ENCODE peak calls at places on chromosomes 3 and 15, in four cellular contexts. G, D, N and T are unnamed samples.

GRCh38 chr15:71653986-71654713 is 156.2 kb upstream of the NR2E3 start:
- DNase-seq in G (no peak), D (no peak), N (no peak), T (no peak)

GRCh38 chr3:157255797-157256196 is 95.8 kb upstream of the CCNL1 start:
- DNase-seq in G (no peak), D (no peak), N (no peak), T (no peak)

GRCh38 chr15:82680200-82681102 is 29.2 kb downstream of the AP3B2 start:
- DNase-seq in G (no peak), N (peak; percentile 60), D (peak; percentile 93), T (peak; percentile 41)

GRCh38 chr3:120568624-120569023 is 27.5 kb upstream of the NDUFB4 start:
- DNase-seq in D (no peak), N (no peak), G (peak; percentile 36), T (no peak)

GRCh38 chr15:63502137-63502801 is 2.1 kb upstream of the USP3 start:
- DNase-seq in G (peak; percentile 44), N (peak; percentile 40), D (no peak), T (peak; percentile 23)

GRCh38 chr15:77160562-77161481 is 89.9 kb upstream of the TSPAN3 start:
- DNase-seq in N (no peak), G (no peak), D (no peak), T (no peak)

GRCh38 chr3:45273681-45274515 is 47.8 kb upstream of the TMEM158 start:
- DNase-seq in N (no peak), D (no peak), G (peak; percentile 49), T (peak; percentile 93)

GRCh38 chr3:99066863-99067262 is 165.4 kb upstream of the DCBLD2 start:
- DNase-seq in G (no peak), D (no peak), N (no peak), T (peak; percentile 80)

GRCh38 chr15:38041576-38041975 is 107.1 kb downstream of the TMCO5A start:
- DNase-seq in N (no peak), G (peak; percentile 77), D (no peak), T (no peak)

GRCh38 chr3:112117826-112118571 is 15.0 kb downstream of the GCSAM start:
- DNase-seq in N (no peak), G (no peak), D (no peak), T (no peak)
- TF ChIP-seq POLR2A in N (no peak), G (no peak), D (no peak), T (no peak)

GRCh38 chr3:67000006-67000405 is 1.9 kb downstream of the KBTBD8 start:
- DNase-seq in G (peak; percentile 86), N (no peak), D (no peak), T (peak; percentile 56)

GRCh38 chr3:66997560-66998074 is 490 bp upstream of the KBTBD8 start:
- DNase-seq in N (peak; percentile 17), G (peak; percentile 76), D (no peak), T (peak; percentile 85)

GRCh38 chr3:67001086-67001861 is 3.2 kb downstream of the KBTBD8 start:
- DNase-seq in G (no peak), N (no peak), D (no peak), T (no peak)

GRCh38 chr3:66998899-66999235 is 760 bp downstream of the KBTBD8 start:
- DNase-seq in G (no peak), D (no peak), N (no peak), T (peak; percentile 56)

GRCh38 chr3:66998075-66998898 is at the start of gene KBTBD8:
- DNase-seq in D (peak; percentile 97), G (peak; percentile 98), N (peak; percentile 97), T (peak; percentile 99)
- TF ChIP-seq POLR2A in D (no peak), G (peak; percentile 78), N (no peak), T (peak; percentile 76)

GRCh38 chr3:123126051-123126450 is 59.2 kb downstream of the PDIA5 start:
- DNase-seq in N (no peak), D (no peak), G (no peak), T (no peak)

GRCh38 chr3:123126653-123127052 is 59.8 kb downstream of the PDIA5 start:
- DNase-seq in N (no peak), D (no peak), G (no peak), T (no peak)

GRCh38 chr3:123129532-123129931 is 62.7 kb downstream of the PDIA5 start:
- DNase-seq in N (no peak), D (no peak), G (no peak), T (no peak)

GRCh38 chr3:123129052-123129451 is 62.2 kb downstream of the PDIA5 start:
- DNase-seq in G (no peak), D (no peak), N (no peak), T (no peak)

GRCh38 chr3:123130079-123130726 is 63.4 kb downstream of the PDIA5 start:
- DNase-seq in D (no peak), G (no peak), N (no peak), T (peak; percentile 4)
- TF ChIP-seq POLR2A in D (no peak), G (no peak), N (no peak), T (no peak)

DNA sequence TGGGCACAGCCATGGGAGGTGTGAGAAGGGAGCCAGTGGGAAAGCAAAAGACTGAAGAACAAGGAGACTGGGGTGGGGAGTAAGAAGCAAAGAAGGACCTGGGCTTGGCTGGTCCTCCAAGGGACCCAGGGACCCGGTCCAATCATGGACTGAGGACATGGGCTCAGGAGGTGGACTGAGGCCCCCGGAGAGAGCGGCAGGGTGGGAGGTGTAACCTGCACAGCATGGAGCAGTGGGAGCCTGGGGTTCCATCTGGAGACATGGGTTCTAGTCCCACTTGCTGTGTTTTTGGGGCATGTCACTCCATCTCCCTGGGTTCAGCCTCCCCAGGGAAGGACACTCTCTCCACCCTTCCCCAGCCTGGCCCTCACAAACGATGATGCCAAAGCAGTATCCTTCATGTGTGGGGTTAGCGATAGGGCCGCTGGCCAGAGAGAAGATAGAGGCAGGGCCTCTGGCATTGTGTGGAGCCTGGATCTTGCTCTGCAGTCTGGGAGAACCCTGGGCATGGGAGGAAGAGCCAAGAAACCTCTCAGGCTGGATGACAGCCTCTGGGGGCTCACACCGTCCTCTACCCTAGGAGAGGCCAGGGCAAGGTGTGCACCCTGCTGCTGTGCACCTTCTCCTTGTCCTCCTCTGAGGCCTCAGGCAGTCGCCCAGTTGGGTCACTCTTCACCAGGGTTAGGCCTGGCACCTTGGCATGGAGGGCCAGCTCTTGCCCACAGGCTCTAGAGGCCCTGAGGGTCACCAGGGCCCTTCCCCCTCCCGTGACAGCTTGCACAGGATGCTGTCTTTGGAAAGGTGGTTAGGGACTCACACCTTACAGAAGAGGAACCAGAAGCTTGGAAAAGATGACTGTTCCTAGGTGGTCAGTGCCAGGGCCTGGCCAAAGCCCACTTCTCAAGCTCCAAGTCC is 26.0 kb downstream of the FBXW12 start:
- DNase-seq in G (no peak), D (no peak), N (peak; percentile 14), T (no peak)
- TF ChIP-seq POLR2A in G (no peak), D (no peak), N (no peak), T (no peak)

DNA sequence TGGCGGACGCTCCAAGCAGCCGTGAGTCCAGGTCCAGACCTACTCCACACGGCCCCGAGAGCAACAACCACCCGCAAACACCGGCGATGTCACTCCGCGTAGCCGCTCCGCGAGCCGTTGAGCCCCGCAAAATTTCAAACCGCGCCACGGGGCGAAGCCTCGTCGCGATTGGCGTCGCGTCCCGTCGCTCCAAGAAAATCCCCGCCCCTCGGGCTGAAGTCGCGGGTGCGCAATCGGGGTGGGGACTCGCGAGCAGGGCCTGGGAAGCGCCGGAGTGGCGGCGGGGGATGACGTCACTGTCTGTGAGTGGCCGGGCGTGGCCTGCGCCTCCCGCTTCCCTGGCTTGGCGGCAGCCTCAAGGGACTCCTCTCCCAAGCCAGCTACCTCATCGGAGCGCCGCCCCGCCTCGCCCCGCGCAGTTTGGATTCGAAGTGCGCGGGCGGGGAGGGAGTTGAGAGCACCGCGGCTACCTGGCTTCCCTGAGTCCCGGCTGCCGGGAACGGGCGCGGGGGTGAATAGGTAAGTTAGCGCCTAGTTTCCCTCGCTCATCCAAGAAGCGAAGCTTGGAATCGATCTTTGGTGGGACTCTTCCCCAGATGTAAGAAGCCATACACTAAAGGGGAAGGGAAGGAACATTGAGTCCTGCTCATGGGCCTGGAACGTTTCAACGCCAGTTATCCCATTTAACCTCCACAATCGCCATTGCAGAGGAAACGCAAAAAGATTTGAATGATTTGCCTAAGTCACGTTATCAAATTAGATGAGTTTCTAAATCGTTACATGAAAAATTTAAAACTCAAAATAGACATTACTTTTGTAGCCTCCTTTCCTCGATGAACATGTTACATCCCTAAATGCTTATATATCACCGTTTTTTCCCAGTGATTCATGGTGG is at the start of gene PRC1:
- DNase-seq in D (peak; percentile 99), G (peak; percentile 97), N (peak; percentile 99), T (peak; percentile 100)
- TF ChIP-seq POLR2A in D (no peak), G (peak; percentile 83), N (peak; percentile 79), T (peak; percentile 95)

GRCh38 chr15:58138106-58138505 is at the start of gene AQP9:
- DNase-seq in D (no peak), N (no peak), G (no peak), T (no peak)

GRCh38 chr15:58141894-58142293 is 3.7 kb downstream of the AQP9 start:
- DNase-seq in G (no peak), N (no peak), D (no peak), T (no peak)

GRCh38 chr15:58142827-58143226 is 4.6 kb downstream of the AQP9 start:
- DNase-seq in D (no peak), G (no peak), N (no peak), T (peak; percentile 21)

GRCh38 chr15:58137686-58138085 is 495 bp upstream of the AQP9 start:
- DNase-seq in N (no peak), G (no peak), D (no peak), T (no peak)

DNA sequence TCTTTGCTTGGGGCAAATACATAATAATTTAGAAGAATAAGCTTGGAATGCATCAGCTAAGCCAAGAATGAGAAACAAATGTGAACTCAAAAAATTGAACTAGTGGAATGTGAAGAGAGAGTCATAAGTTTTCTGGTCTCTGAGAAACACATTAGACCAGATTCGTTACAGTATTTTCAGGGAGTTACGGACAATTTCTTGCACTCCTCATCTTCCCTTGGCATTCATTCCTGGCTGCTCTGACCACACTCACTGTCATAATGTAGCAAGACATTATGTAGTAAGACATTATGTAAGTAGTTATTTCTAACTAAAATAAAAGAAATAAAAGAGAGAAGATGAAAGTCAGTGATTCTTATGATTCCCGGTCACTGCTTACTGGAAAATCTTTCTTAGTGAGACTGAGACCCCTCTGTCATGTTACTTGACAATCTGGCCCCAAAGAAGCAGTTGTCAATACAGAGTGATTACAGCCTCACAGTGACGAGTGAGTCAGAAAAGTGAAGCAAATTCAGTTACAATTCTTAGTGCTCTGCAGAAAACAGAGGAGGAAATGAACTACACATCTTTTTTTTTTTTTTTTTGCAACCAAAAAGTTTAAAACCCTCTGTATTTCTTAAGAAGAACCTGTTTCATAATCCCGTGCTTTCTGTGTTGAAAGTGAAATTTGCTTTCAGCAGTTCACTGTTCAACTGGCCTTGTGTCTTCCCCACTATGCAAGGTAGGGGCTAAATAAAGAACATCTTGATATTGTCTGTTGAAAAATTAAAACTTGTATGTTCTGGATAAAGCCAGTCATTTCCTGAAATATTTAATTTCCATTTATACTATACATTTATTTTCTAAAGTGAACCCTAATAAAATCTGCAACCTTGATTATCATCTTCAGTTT is 1.7 kb downstream of the AQP9 start:
- DNase-seq in N (no peak), D (no peak), G (no peak), T (no peak)
- TF ChIP-seq POLR2A in N (no peak), D (no peak), G (no peak), T (no peak)